ENCODE peak calls at places on chromosomes 7 and 10, in seven cellular contexts. S is activated CD4-positive, alpha-beta T cell treated with anti-CD3 and anti-CD28 coated beads, Interleukin-2, amount 10 ng/mL, durations not matched to agents 7 days and 5 days; G is stimulated activated naive B cell treated with anti-CD40 and anti-IgM and Interleukin-4, amounts not matched to agents 10 μg/mL and 1 μg/mL and 100 μg/mL, for 72 hours; A is IMR-90; I is RCC 7860; O is CD8-positive, alpha-beta memory T cell; C is activated T-cell treated with anti-CD3 and anti-CD28 coated beads, Interleukin-2, amount 50 U/mL, for 1 hour. U is an unnamed sample.

GRCh38 chr10:79255007-79255507 is 92.2 kb upstream of the PPIF start:
- DNase-seq in I (no peak), O (no peak), S (no peak), A (no peak), G (no peak), C (no peak), U (no peak)

GRCh38 chr10:113445736-113446135 is 107.1 kb upstream of the HABP2 start:
- DNase-seq in C (no peak), S (no peak), G (no peak), I (no peak), A (no peak), O (no peak), U (no peak)

GRCh38 chr10:15720635-15721310 is 1.1 kb upstream of the ITGA8 start:
- DNase-seq in O (no peak), G (no peak), I (no peak), S (no peak), A (no peak), C (no peak), U (no peak)

GRCh38 chr7:46156835-46157234 is 235.8 kb upstream of the IGFBP3 start:
- DNase-seq in S (no peak), C (no peak), O (no peak), I (no peak), G (no peak), A (no peak), U (no peak)

GRCh38 chr7:122316467-122317394 is 12.2 kb upstream of the FEZF1 start:
- DNase-seq in S (no peak), A (no peak), I (no peak), C (no peak), G (no peak), O (no peak), U (no peak)

GRCh38 chr10:31146496-31147219 is 115.0 kb upstream of the ZNF438 start:
- DNase-seq in G (no peak), S (no peak), A (peak; percentile 86), I (peak; percentile 80), O (no peak), C (no peak), U (peak; percentile 90)

GRCh38 chr10:119616879-119617580 is 20.3 kb upstream of the TIAL1 start:
- DNase-seq in A (no peak), G (no peak), O (no peak), I (no peak), S (no peak), C (no peak), U (no peak)

GRCh38 chr7:98771519-98772241 is 98.1 kb downstream of the TMEM130 start:
- DNase-seq in O (no peak), C (no peak), A (peak; percentile 78), I (no peak), G (no peak), S (no peak), U (no peak)

GRCh38 chr10:44295619-44296222 is 89.2 kb downstream of the CXCL12 start:
- DNase-seq in A (peak; percentile 17), I (no peak), S (no peak), O (no peak), C (no peak), G (no peak), U (no peak)

GRCh38 chr10:79982861-79983260 is 34.0 kb upstream of the SFTPD start:
- DNase-seq in O (no peak), I (no peak), G (no peak), S (no peak), A (no peak), C (no peak), U (no peak)

GRCh38 chr7:157355784-157356511 is 19.1 kb downstream of the DNAJB6 start:
- DNase-seq in A (peak; percentile 13), C (peak; percentile 16), S (no peak), G (no peak), O (no peak), I (no peak), U (no peak)

GRCh38 chr10:50740351-50740688 is 584 bp downstream of the ASAH2B start:
- DNase-seq in O (peak; percentile 6), A (peak; percentile 82), G (no peak), I (peak; percentile 68), S (peak; percentile 30), C (peak; percentile 20), U (no peak)

GRCh38 chr10:50497758-50498157 is 126.0 kb downstream of the SGMS1 start:
- DNase-seq in I (peak; percentile 79), C (no peak), G (no peak), S (no peak), O (no peak), A (peak; percentile 86), U (no peak)

GRCh38 chr7:52100-52499 is 140.3 kb upstream of the FAM20C start:
- DNase-seq in A (no peak), I (no peak), C (no peak), G (no peak), S (no peak), O (no peak), U (no peak)

GRCh38 chr10:73253226-73253557 is 748 bp upstream of the MRPS16 start:
- DNase-seq in A (no peak), G (no peak), I (no peak), C (no peak), O (no peak), S (no peak), U (no peak)

GRCh38 chr10:24962998-24963397 is 10.6 kb upstream of the PRTFDC1 start:
- DNase-seq in A (peak; percentile 60), C (no peak), G (no peak), S (no peak), I (peak; percentile 87), O (no peak), U (no peak)

GRCh38 chr7:27187702-27188665 is 3.0 kb upstream of the HOXA11 start:
- DNase-seq in C (peak; percentile 27), A (no peak), G (no peak), S (no peak), I (no peak), O (no peak), U (no peak)

GRCh38 chr10:115830260-115830970 is 442.6 kb downstream of the GFRA1 start:
- DNase-seq in A (peak; percentile 88), O (no peak), G (no peak), C (no peak), S (no peak), I (peak; percentile 65), U (no peak)

GRCh38 chr7:55518836-55519235 is 53.5 kb downstream of the VOPP1 start:
- DNase-seq in A (no peak), I (no peak), O (no peak), C (no peak), S (no peak), G (no peak), U (no peak)

U was measured in Jurkat, Clone E6-1.